ENCODE peak calls at places on chromosomes 13 and 19, in six cellular contexts. Q, M, E, U, I and R are unnamed samples.
A peak's percentile ranks its signal among the peaks of the same experiment; 100 is the strongest.

GRCh38 chr19:5046339-5047039 is 77.6 kb downstream of the KDM4B start:
- DNase-seq in Q (peak; percentile 32), M (peak; percentile 76), E (no peak), U (no peak), I (no peak), R (peak; percentile 97)

GRCh38 chr13:20526664-20527063 is 1.0 kb upstream of the CRYL1 start:
- DNase-seq in Q (no peak), M (peak; percentile 5), E (peak; percentile 48), U (no peak), I (no peak), R (no peak)

GRCh38 chr19:51567583-51567982 is 3.5 kb upstream of the ZNF175 start:
- DNase-seq in Q (no peak), M (no peak), E (no peak), U (no peak), I (no peak), R (no peak)

GRCh38 chr13:46949211-46949610 is 52.4 kb upstream of the HTR2A start:
- DNase-seq in Q (no peak), M (no peak), E (no peak), U (no peak), I (no peak), R (no peak)

GRCh38 chr19:45972081-45972943 is 1.4 kb downstream of the NOVA2 start:
- DNase-seq in Q (no peak), M (no peak), E (no peak), U (peak; percentile 48), I (no peak), R (no peak)

GRCh38 chr13:21672811-21673591 is 2.1 kb downstream of the FGF9 start:
- DNase-seq in Q (no peak), M (no peak), E (no peak), U (no peak), I (no peak), R (no peak)

GRCh38 chr19:39679056-39679790 is 23.5 kb downstream of the LGALS16 start:
- DNase-seq in Q (no peak), M (no peak), E (no peak), U (no peak), I (no peak), R (no peak)

GRCh38 chr13:107144432-107144831 is 576.5 kb upstream of the ARGLU1 start:
- DNase-seq in Q (peak; percentile 16), M (peak; percentile 4), E (no peak), U (no peak), I (no peak), R (no peak)

GRCh38 chr19:41697198-41697855 is 9.3 kb upstream of the CEACAM7 start:
- DNase-seq in Q (no peak), M (no peak), E (no peak), U (no peak), I (no peak), R (no peak)

GRCh38 chr13:37139356-37139755 is 33.9 kb upstream of the CSNK1A1L start:
- DNase-seq in Q (no peak), M (peak; percentile 69), E (no peak), U (no peak), I (no peak), R (no peak)

GRCh38 chr13:104315606-104316005 is 1249.4 kb upstream of the SLC10A2 start:
- DNase-seq in Q (peak; percentile 68), M (peak; percentile 19), E (no peak), U (no peak), I (no peak), R (no peak)

GRCh38 chr13:112996671-112997091 is 27.7 kb downstream of the MCF2L start:
- DNase-seq in Q (no peak), M (no peak), E (no peak), U (no peak), I (no peak), R (no peak)

GRCh38 chr19:39802958-39803357 is 24.3 kb downstream of the LEUTX start:
- DNase-seq in Q (no peak), M (no peak), E (no peak), U (no peak), I (no peak), R (no peak)

GRCh38 chr13:99386911-99387788 is 80.0 kb upstream of the GPR183 start:
- DNase-seq in Q (peak; percentile 54), M (no peak), E (no peak), U (no peak), I (peak; percentile 83), R (no peak)

GRCh38 chr19:42132030-42132628 is at the start of gene POU2F2:
- DNase-seq in Q (no peak), M (no peak), E (peak; percentile 37), U (peak; percentile 46), I (no peak), R (no peak)

GRCh38 chr19:18538115-18538514 is 5.3 kb downstream of the FKBP8 start:
- DNase-seq in Q (no peak), M (no peak), E (no peak), U (no peak), I (no peak), R (no peak)

GRCh38 chr13:41785402-41786142 is 175.3 kb downstream of the VWA8 start:
- DNase-seq in Q (no peak), M (no peak), E (peak; percentile 43), U (no peak), I (no peak), R (no peak)

GRCh38 chr13:26968431-26969335 is 202.9 kb downstream of the USP12 start:
- DNase-seq in Q (no peak), M (no peak), E (no peak), U (no peak), I (no peak), R (no peak)

GRCh38 chr19:31232220-31232619 is 117.0 kb downstream of the TSHZ3 start:
- DNase-seq in Q (no peak), M (peak; percentile 48), E (no peak), U (no peak), I (no peak), R (no peak)

GRCh38 chr19:30942636-30943035 is 406.6 kb downstream of the TSHZ3 start:
- DNase-seq in Q (no peak), M (no peak), E (no peak), U (no peak), I (no peak), R (no peak)

GRCh38 chr19:32642771-32643170 is 32.2 kb downstream of the ANKRD27 start:
- DNase-seq in Q (no peak), M (no peak), E (no peak), U (no peak), I (no peak), R (no peak)

GRCh38 chr19:39196860-39197562 is at the start of gene NCCRP1:
- DNase-seq in Q (no peak), M (no peak), E (no peak), U (no peak), I (no peak), R (no peak)

GRCh38 chr13:45385320-45385719 is 32.9 kb downstream of the SLC25A30 start:
- DNase-seq in Q (no peak), M (no peak), E (no peak), U (no peak), I (no peak), R (no peak)

GRCh38 chr13:25217023-25217909 is 45.2 kb upstream of the AMER2 start:
- DNase-seq in Q (peak; percentile 25), M (peak; percentile 13), E (peak; percentile 60), U (no peak), I (no peak), R (no peak)